ENCODE peak calls at places on chromosomes 16 and 17, in six cellular contexts. U is NCI-H460, K is EL, H is Calu3, C is testis, Z is ACHN. L is an unnamed sample.

GRCh38 chr16:20675488-20676267 is 21.8 kb downstream of the ACSM1 start:
- DNase-seq in U (no peak), K (no peak), H (peak; percentile 68), C (peak; percentile 84), Z (peak; percentile 56), L (peak; percentile 79)

GRCh38 chr17:9101356-9101755 is 80.0 kb downstream of the NTN1 start:
- DNase-seq in U (no peak), K (no peak), H (no peak), C (no peak), Z (no peak), L (no peak)

GRCh38 chr16:79437764-79438728 is 162.5 kb downstream of the MAF start:
- DNase-seq in U (no peak), K (no peak), H (peak; percentile 8), C (peak; percentile 86), Z (peak; percentile 51), L (no peak)

GRCh38 chr16:11824362-11824761 is 27.0 kb downstream of the RSL1D1 start:
- DNase-seq in U (no peak), K (no peak), H (peak; percentile 6), C (peak; percentile 40), Z (no peak), L (peak; percentile 41)

GRCh38 chr17:78523939-78524655 is 53.1 kb downstream of the DNAH17 start:
- DNase-seq in U (no peak), K (no peak), H (peak; percentile 32), C (no peak), Z (no peak), L (no peak)

GRCh38 chr16:84446086-84446485 is 58.4 kb downstream of the MEAK7 start:
- DNase-seq in U (no peak), K (no peak), H (no peak), C (no peak), Z (no peak), L (no peak)

GRCh38 chr16:16007743-16008111 is 58.3 kb downstream of the ABCC1 start:
- DNase-seq in U (no peak), K (no peak), H (no peak), C (no peak), Z (no peak), L (peak; percentile 43)

GRCh38 chr17:33949100-33949499 is 306.0 kb upstream of the CCL2 start:
- DNase-seq in U (peak; percentile 3), K (no peak), H (peak; percentile 13), C (no peak), Z (peak; percentile 33), L (no peak)

GRCh38 chr16:24988593-24989338 is 26.4 kb downstream of the ARHGAP17 start:
- DNase-seq in U (peak; percentile 32), K (peak; percentile 83), H (peak; percentile 75), C (peak; percentile 83), Z (no peak), L (peak; percentile 81)

GRCh38 chr16:52309761-52310416 is 237.1 kb downstream of the TOX3 start:
- DNase-seq in U (no peak), K (no peak), H (peak; percentile 64), C (no peak), Z (no peak), L (no peak)

GRCh38 chr16:88758227-88758943 is 26.6 kb downstream of the PIEZO1 start:
- DNase-seq in U (no peak), K (no peak), H (no peak), C (no peak), Z (peak; percentile 68), L (no peak)

GRCh38 chr17:8153957-8154607 is 1.9 kb upstream of the PER1 start:
- DNase-seq in U (peak; percentile 97), K (peak; percentile 98), H (peak; percentile 95), C (peak; percentile 99), Z (peak; percentile 98), L (peak; percentile 99)

GRCh38 chr17:700504-701094 is 14.0 kb downstream of the VPS53 start:
- DNase-seq in U (no peak), K (peak; percentile 46), H (no peak), C (no peak), Z (peak; percentile 51), L (no peak)

GRCh38 chr17:46772879-46773620 is 45.4 kb downstream of the WNT3 start:
- DNase-seq in U (no peak), K (no peak), H (no peak), C (no peak), Z (no peak), L (no peak)

GRCh38 chr17:29124135-29124930 is 55.9 kb downstream of the MYO18A start:
- DNase-seq in U (peak; percentile 75), K (peak; percentile 79), H (peak; percentile 64), C (peak; percentile 72), Z (peak; percentile 81), L (no peak)

GRCh38 chr17:42493324-42493723 is 34.6 kb downstream of the ATP6V0A1 start:
- DNase-seq in U (no peak), K (no peak), H (no peak), C (peak; percentile 47), Z (no peak), L (no peak)

GRCh38 chr17:1643999-1644492 is 1.5 kb downstream of the SCARF1 start:
- DNase-seq in U (no peak), K (peak; percentile 41), H (no peak), C (no peak), Z (peak; percentile 43), L (no peak)

GRCh38 chr17:78820122-78820792 is 20.4 kb downstream of the USP36 start:
- DNase-seq in U (no peak), K (no peak), H (no peak), C (no peak), Z (no peak), L (no peak)

GRCh38 chr16:30535777-30536190 is 1.1 kb upstream of the ZNF747 start:
- DNase-seq in U (no peak), K (peak; percentile 71), H (peak; percentile 45), C (peak; percentile 90), Z (peak; percentile 70), L (peak; percentile 84)

GRCh38 chr16:52573365-52574104 is 26.6 kb upstream of the TOX3 start:
- DNase-seq in U (no peak), K (no peak), H (peak; percentile 78), C (no peak), Z (peak; percentile 38), L (peak; percentile 63)

GRCh38 chr17:4143563-4144410 is 790 bp downstream of the CYB5D2 start:
- DNase-seq in U (peak; percentile 88), K (peak; percentile 92), H (peak; percentile 76), C (peak; percentile 96), Z (peak; percentile 94), L (peak; percentile 92)

GRCh38 chr17:18043491-18043890 is 4.3 kb downstream of the GID4 start:
- DNase-seq in U (no peak), K (peak; percentile 29), H (no peak), C (no peak), Z (peak; percentile 11), L (no peak)

GRCh38 chr16:21126518-21126917 is 24.1 kb downstream of the DNAH3 start:
- DNase-seq in U (no peak), K (no peak), H (no peak), C (no peak), Z (no peak), L (no peak)

GRCh38 chr17:36120221-36120620 is 16.6 kb downstream of the CCL4 start:
- DNase-seq in U (no peak), K (no peak), H (no peak), C (no peak), Z (no peak), L (no peak)

GRCh38 chr17:50318551-50319310 is 27.2 kb upstream of the XYLT2 start:
- DNase-seq in U (no peak), K (no peak), H (no peak), C (no peak), Z (no peak), L (no peak)

GRCh38 chr17:58172369-58173071 is 5.7 kb downstream of the OR4D2 start:
- DNase-seq in U (peak; percentile 35), K (peak; percentile 34), H (peak; percentile 15), C (no peak), Z (peak; percentile 58), L (no peak)

L was measured in transverse colon.